ENCODE peak calls at places on chromosome 3, in ten cellular contexts. X is brain microvascular endothelial cell; U is uterus; O is IMR-90; K is astrocyte; C is SJSA1; Q is heart left ventricle; W is fibroblast of lung; P is naive thymus-derived CD4-positive, alpha-beta T cell; B is sigmoid colon. E is an unnamed sample.
A peak's percentile ranks its signal among the peaks of the same experiment; 100 is the strongest.

GRCh38 chr3:182046365-182046764 is 334.6 kb downstream of the SOX2 start:
- DNase-seq in X (no peak), U (no peak), O (no peak), K (no peak), C (no peak), Q (no peak), W (no peak), P (no peak), B (no peak), E (no peak)

GRCh38 chr3:8736436-8736835 is 2.8 kb downstream of the CAV3 start:
- DNase-seq in X (no peak), U (no peak), O (no peak), K (no peak), C (no peak), Q (no peak), W (no peak), P (no peak), B (no peak), E (no peak)

GRCh38 chr3:65484964-65485363 is 553.8 kb downstream of the MAGI1 start:
- DNase-seq in X (no peak), U (no peak), O (no peak), K (no peak), C (no peak), Q (no peak), W (no peak), P (no peak), B (no peak), E (no peak)

GRCh38 chr3:55189359-55189801 is 261.5 kb upstream of the LRTM1 start:
- DNase-seq in X (peak; percentile 70), U (no peak), O (peak; percentile 78), K (peak; percentile 96), C (peak; percentile 93), Q (no peak), W (peak; percentile 84), P (no peak), B (no peak), E (no peak)

GRCh38 chr3:194277547-194278091 is 73.5 kb downstream of the CPN2 start:
- DNase-seq in X (no peak), U (peak; percentile 78), O (peak; percentile 33), K (peak; percentile 72), C (no peak), Q (peak; percentile 55), W (peak; percentile 90), P (no peak), B (peak; percentile 90), E (no peak)

GRCh38 chr3:127264292-127264691 is 23.6 kb downstream of the PRR20G start:
- DNase-seq in X (no peak), U (no peak), O (peak; percentile 12), K (peak; percentile 2), C (no peak), Q (no peak), W (no peak), P (no peak), B (no peak), E (no peak)

GRCh38 chr3:187985636-187986035 is 168.3 kb upstream of the LPP start:
- DNase-seq in X (no peak), U (no peak), O (peak; percentile 36), K (peak; percentile 28), C (no peak), Q (no peak), W (no peak), P (no peak), B (no peak), E (no peak)

GRCh38 chr3:53705024-53705750 is 141.0 kb downstream of the CHDH start:
- DNase-seq in X (no peak), U (no peak), O (no peak), K (peak; percentile 6), C (no peak), Q (no peak), W (no peak), P (no peak), B (no peak), E (no peak)

GRCh38 chr3:137066092-137066491 is 108.3 kb downstream of the IL20RB start:
- DNase-seq in X (no peak), U (no peak), O (no peak), K (no peak), C (no peak), Q (no peak), W (no peak), P (no peak), B (no peak), E (no peak)

GRCh38 chr3:128483657-128484403 is 9.2 kb downstream of the GATA2 start:
- DNase-seq in X (no peak), U (peak; percentile 37), O (no peak), K (no peak), C (no peak), Q (no peak), W (no peak), P (no peak), B (no peak), E (no peak)

GRCh38 chr3:60013241-60013640 is 963.4 kb upstream of the CFAP20DC start:
- DNase-seq in X (no peak), U (no peak), O (no peak), K (peak; percentile 38), C (no peak), Q (no peak), W (peak; percentile 21), P (no peak), B (no peak), E (no peak)

GRCh38 chr3:39752751-39753150 is 56.7 kb upstream of the MYRIP start:
- DNase-seq in X (no peak), U (no peak), O (no peak), K (no peak), C (no peak), Q (no peak), W (no peak), P (no peak), B (no peak), E (no peak)

GRCh38 chr3:39754549-39754948 is 54.9 kb upstream of the MYRIP start:
- DNase-seq in X (no peak), U (no peak), O (no peak), K (no peak), C (no peak), Q (no peak), W (no peak), P (no peak), B (no peak), E (no peak)

GRCh38 chr3:39750677-39751076 is 58.7 kb upstream of the MYRIP start:
- DNase-seq in X (no peak), U (no peak), O (no peak), K (no peak), C (no peak), Q (peak; percentile 6), W (no peak), P (no peak), B (no peak), E (no peak)

GRCh38 chr3:39753361-39753760 is 56.0 kb upstream of the MYRIP start:
- DNase-seq in X (no peak), U (no peak), O (no peak), K (no peak), C (no peak), Q (no peak), W (no peak), P (no peak), B (no peak), E (no peak)

GRCh38 chr3:39752019-39752637 is 57.3 kb upstream of the MYRIP start:
- DNase-seq in X (no peak), U (no peak), O (no peak), K (no peak), C (no peak), Q (no peak), W (no peak), P (no peak), B (no peak), E (no peak)
- H3K4me3 ChIP-seq in X (no peak overlapping the region), U (no peak overlapping the region), O (no peak overlapping the region), K (no peak overlapping the region), C (no peak overlapping the region), Q (no peak overlapping the region), W (no peak overlapping the region), P (no peak overlapping the region), B (no peak overlapping the region), E (no peak overlapping the region)

DNA sequence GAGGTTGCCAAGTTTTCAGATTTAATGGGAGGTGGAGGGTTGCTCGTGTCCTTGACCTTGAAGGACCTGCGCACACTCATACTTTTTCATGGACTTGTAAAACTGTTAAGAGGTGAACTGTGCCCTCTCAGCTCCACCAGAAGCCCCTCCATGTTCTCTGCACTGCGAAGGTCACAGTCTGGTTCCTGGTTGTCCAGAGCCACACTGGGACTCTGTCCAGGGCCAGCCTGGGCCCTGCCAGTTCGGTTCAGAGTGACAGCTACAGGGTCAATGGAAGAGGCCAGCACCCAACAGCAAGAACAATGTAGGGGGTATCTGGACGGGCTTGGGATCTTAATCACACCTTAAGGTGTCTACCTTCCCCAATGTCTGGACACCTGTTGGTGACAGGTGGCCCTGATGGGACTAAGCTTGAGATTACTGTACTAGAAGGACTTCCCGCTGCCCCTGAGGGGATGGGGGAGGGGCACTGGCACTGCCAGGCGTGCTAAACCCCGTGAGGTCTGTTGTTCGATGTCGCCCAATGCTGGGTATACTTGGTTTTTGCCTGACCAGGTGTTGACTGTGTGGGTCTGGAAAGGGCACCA is 34.7 kb downstream of the GRK7 start:
- DNase-seq in X (no peak), U (no peak), O (no peak), K (no peak), C (no peak), Q (no peak), W (no peak), P (peak; percentile 17), B (no peak), E (no peak)
- H3K4me3 ChIP-seq in X (peak overlapping the region; percentile 44), U (peak overlapping the region; percentile 21), O (no peak overlapping the region), K (peak overlapping the region; percentile 56), C (no peak overlapping the region), Q (peak overlapping the region; percentile 48), W (peak overlapping the region; percentile 40), P (peak overlapping the region; percentile 68), B (peak overlapping the region; percentile 37), E (no peak overlapping the region)

GRCh38 chr3:158768881-158769518 is 32.9 kb upstream of the MFSD1 start:
- DNase-seq in X (peak; percentile 94), U (peak; percentile 63), O (peak; percentile 98), K (peak; percentile 98), C (peak; percentile 82), Q (peak; percentile 53), W (peak; percentile 98), P (no peak), B (peak; percentile 70), E (peak; percentile 90)
- H3K4me3 ChIP-seq in X (no peak overlapping the region), U (no peak overlapping the region), O (no peak overlapping the region), K (peak overlapping the region; percentile 15), C (no peak overlapping the region), Q (peak overlapping the region; percentile 4), W (no peak overlapping the region), P (no peak overlapping the region), B (no peak overlapping the region), E (peak overlapping the region; percentile 55)

DNA sequence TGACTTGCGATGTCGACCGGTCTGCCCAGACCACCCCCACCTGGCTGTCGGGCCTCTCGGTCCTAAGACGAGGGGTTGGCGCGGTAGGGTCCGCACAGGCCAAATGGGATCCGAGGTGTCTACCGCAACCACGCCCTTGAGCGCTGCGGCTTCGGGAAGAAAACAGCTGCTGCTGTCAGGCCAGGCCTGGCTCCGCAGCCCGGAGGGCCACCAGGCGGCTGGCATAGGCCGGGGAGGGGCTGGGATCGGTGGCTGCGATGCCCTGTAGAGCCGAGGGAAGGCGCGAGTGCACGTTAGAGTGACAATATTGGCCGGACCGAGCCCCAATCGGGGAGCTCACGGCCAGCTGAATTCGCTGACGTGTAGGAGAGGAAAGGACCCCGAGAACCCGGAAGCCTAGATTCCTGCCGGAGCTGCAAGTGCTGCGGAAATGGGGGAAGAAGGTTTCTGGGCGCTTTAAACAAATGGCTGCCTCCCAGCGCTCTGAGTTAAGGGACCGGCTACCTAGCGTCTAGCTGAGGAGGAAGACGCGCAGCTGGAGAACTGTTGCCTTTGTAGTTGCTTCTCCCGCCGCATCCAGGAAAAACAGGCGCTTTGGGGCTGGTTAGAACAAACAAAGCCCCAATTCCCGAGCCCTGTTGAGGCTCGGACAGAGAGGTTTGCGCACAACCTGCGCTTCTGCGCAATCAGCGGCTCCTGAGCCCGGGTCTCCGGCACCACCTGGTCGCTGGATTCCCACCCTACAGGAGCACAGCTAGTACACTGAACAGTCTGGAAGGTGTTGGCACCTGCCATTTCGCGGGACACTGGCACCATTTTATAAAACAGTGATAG is 14.0 kb downstream of the ZIC4 start:
- DNase-seq in X (peak; percentile 73), U (no peak), O (no peak), K (no peak), C (peak; percentile 54), Q (no peak), W (no peak), P (no peak), B (peak; percentile 56), E (no peak)
- H3K4me3 ChIP-seq in X (peak overlapping the region; percentile 65), U (no peak overlapping the region), O (no peak overlapping the region), K (peak overlapping the region; percentile 71), C (peak overlapping the region; percentile 52), Q (peak overlapping the region; percentile 30), W (peak overlapping the region; percentile 42), P (no peak overlapping the region), B (peak overlapping the region; percentile 3), E (no peak overlapping the region)

E was measured in HepG2.